ENCODE peak calls at places on chromosomes 1 and 21, in eight cellular contexts. One of them, this sample, is unnamed.

GRCh38 chr1:923991-924618 is 382 bp downstream of the SAMD11 start:
- DNase-seq in lower lobe of right lung: no peak
- DNase-seq in foreskin fibroblast: no peak
- DNase-seq in IMR-90: no peak
- DNase-seq in psoas muscle: no peak
- DNase-seq in GM12864: no peak
- DNase-seq in uterus: no peak
- DNase-seq in brain microvascular endothelial cell: no peak
- DNase-seq in this sample: no peak

GRCh38 chr1:242425232-242425631 is 99.3 kb downstream of the PLD5 start:
- DNase-seq in IMR-90: no peak
- DNase-seq in foreskin fibroblast: no peak
- DNase-seq in brain microvascular endothelial cell: peak; percentile 4
- DNase-seq in GM12864: no peak
- DNase-seq in psoas muscle: no peak
- DNase-seq in uterus: no peak
- DNase-seq in lower lobe of right lung: no peak
- DNase-seq in this sample: peak; percentile 39

GRCh38 chr1:50420283-50420682 is 3.0 kb downstream of the DMRTA2 start:
- DNase-seq in brain microvascular endothelial cell: no peak
- DNase-seq in lower lobe of right lung: no peak
- DNase-seq in GM12864: no peak
- DNase-seq in IMR-90: no peak
- DNase-seq in uterus: no peak
- DNase-seq in foreskin fibroblast: no peak
- DNase-seq in psoas muscle: no peak
- DNase-seq in this sample: no peak

GRCh38 chr21:35484032-35484431 is 434.9 kb upstream of the RUNX1 start:
- DNase-seq in foreskin fibroblast: no peak
- DNase-seq in psoas muscle: no peak
- DNase-seq in GM12864: no peak
- DNase-seq in uterus: no peak
- DNase-seq in brain microvascular endothelial cell: no peak
- DNase-seq in lower lobe of right lung: no peak
- DNase-seq in IMR-90: no peak
- DNase-seq in this sample: no peak

GRCh38 chr1:173628888-173629287 is 6.2 kb upstream of the TEX50 start:
- DNase-seq in brain microvascular endothelial cell: no peak
- DNase-seq in foreskin fibroblast: no peak
- DNase-seq in GM12864: no peak
- DNase-seq in lower lobe of right lung: no peak
- DNase-seq in psoas muscle: no peak
- DNase-seq in uterus: no peak
- DNase-seq in IMR-90: no peak
- DNase-seq in this sample: peak; percentile 38

GRCh38 chr1:185608166-185608565 is 126.0 kb upstream of the HMCN1 start:
- DNase-seq in lower lobe of right lung: no peak
- DNase-seq in foreskin fibroblast: no peak
- DNase-seq in psoas muscle: no peak
- DNase-seq in brain microvascular endothelial cell: peak; percentile 33
- DNase-seq in GM12864: no peak
- DNase-seq in uterus: no peak
- DNase-seq in IMR-90: no peak
- DNase-seq in this sample: no peak

GRCh38 chr1:211910136-211910884 is 79.7 kb upstream of the LPGAT1 start:
- DNase-seq in foreskin fibroblast: no peak
- DNase-seq in lower lobe of right lung: no peak
- DNase-seq in uterus: no peak
- DNase-seq in psoas muscle: no peak
- DNase-seq in IMR-90: no peak
- DNase-seq in GM12864: no peak
- DNase-seq in brain microvascular endothelial cell: no peak
- DNase-seq in this sample: no peak

GRCh38 chr1:245715291-245715701 is 560.5 kb downstream of the KIF26B start:
- DNase-seq in IMR-90: peak; percentile 29
- DNase-seq in psoas muscle: no peak
- DNase-seq in GM12864: no peak
- DNase-seq in lower lobe of right lung: no peak
- DNase-seq in foreskin fibroblast: no peak
- DNase-seq in uterus: no peak
- DNase-seq in brain microvascular endothelial cell: no peak
- DNase-seq in this sample: no peak

GRCh38 chr1:100323428-100324106 is 28.7 kb upstream of the CDC14A start:
- DNase-seq in psoas muscle: peak; percentile 76
- DNase-seq in brain microvascular endothelial cell: no peak
- DNase-seq in lower lobe of right lung: no peak
- DNase-seq in uterus: no peak
- DNase-seq in GM12864: no peak
- DNase-seq in IMR-90: no peak
- DNase-seq in foreskin fibroblast: no peak
- DNase-seq in this sample: no peak

GRCh38 chr1:55010887-55011217 is 12.1 kb downstream of the BSND start:
- DNase-seq in lower lobe of right lung: no peak
- DNase-seq in brain microvascular endothelial cell: no peak
- DNase-seq in IMR-90: no peak
- DNase-seq in psoas muscle: no peak
- DNase-seq in uterus: no peak
- DNase-seq in foreskin fibroblast: no peak
- DNase-seq in GM12864: no peak
- DNase-seq in this sample: no peak

GRCh38 chr1:24558902-24559791 is 3.3 kb downstream of the NCMAP start:
- DNase-seq in brain microvascular endothelial cell: peak; percentile 82
- DNase-seq in foreskin fibroblast: peak; percentile 68
- DNase-seq in uterus: no peak
- DNase-seq in psoas muscle: peak; percentile 75
- DNase-seq in GM12864: no peak
- DNase-seq in IMR-90: peak; percentile 82
- DNase-seq in lower lobe of right lung: peak; percentile 84
- DNase-seq in this sample: peak; percentile 27

GRCh38 chr1:113243529-113243928 is 146.8 kb upstream of the MAGI3 start:
- DNase-seq in GM12864: no peak
- DNase-seq in brain microvascular endothelial cell: no peak
- DNase-seq in uterus: no peak
- DNase-seq in psoas muscle: no peak
- DNase-seq in lower lobe of right lung: no peak
- DNase-seq in IMR-90: no peak
- DNase-seq in foreskin fibroblast: no peak
- DNase-seq in this sample: no peak

DNA sequence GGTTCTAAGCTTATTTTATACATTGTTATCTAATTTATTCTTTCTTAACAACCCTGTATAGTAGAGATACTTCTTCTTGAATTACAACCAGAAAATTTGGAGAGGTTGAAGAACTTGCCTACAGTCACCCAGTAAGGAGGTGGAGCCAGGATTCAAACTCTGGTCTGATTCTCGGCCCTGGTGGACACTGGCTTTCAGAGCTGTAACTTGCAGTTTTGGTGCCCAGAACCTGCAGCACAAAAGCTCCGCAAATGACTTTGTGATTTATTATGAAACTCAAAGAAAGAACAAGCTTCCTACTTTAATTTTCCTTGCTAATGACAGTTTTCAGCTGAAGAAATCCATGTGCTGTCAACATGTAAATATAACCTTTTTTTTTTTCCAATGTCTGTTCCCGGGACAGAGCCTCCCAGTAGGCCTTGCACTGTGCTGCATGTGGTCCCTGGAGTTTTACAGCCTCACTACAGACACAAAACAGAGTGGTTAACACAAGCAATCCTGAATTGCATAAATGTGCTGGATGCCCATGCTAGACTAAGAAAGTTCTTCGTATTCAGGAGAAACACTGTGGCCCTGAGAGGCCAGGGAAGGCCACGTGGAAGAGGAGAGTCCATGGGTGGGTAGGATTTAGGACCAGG is 62.2 kb upstream of the ANGPTL1 start:
- DNase-seq in uterus: peak; percentile 57
- DNase-seq in foreskin fibroblast: no peak
- DNase-seq in brain microvascular endothelial cell: no peak
- DNase-seq in psoas muscle: no peak
- DNase-seq in GM12864: no peak
- DNase-seq in IMR-90: no peak
- DNase-seq in lower lobe of right lung: no peak
- DNase-seq in this sample: no peak
- H3K4me3 ChIP-seq in uterus: no peak overlapping the region
- H3K4me3 ChIP-seq in foreskin fibroblast: no peak overlapping the region
- H3K4me3 ChIP-seq in brain microvascular endothelial cell: no peak overlapping the region
- H3K4me3 ChIP-seq in psoas muscle: no peak overlapping the region
- H3K4me3 ChIP-seq in GM12864: no peak overlapping the region
- H3K4me3 ChIP-seq in IMR-90: no peak overlapping the region
- H3K4me3 ChIP-seq in lower lobe of right lung: no peak overlapping the region
- H3K4me3 ChIP-seq in this sample: no peak overlapping the region

DNA sequence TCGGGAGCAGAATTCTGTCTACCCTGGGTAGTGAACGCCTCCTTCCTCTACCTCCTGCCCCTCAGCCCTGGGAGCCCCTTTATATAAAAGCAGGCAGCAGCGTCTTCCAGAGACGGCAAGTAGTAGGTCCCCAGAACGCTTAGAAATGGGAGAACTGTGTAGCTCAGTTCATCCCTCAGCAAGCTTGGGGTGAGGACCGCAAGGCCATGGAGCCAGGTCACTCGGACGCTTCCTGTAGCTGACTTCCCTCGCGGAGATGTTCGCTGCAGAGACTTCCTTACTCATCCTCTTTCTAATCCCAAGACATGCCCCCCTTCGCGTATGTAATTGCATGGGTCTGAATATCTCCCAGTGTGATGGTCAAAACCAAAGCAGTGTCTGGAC is 141.4 kb upstream of the COA6 start:
- DNase-seq in brain microvascular endothelial cell: no peak
- DNase-seq in lower lobe of right lung: no peak
- DNase-seq in GM12864: no peak
- DNase-seq in IMR-90: no peak
- DNase-seq in foreskin fibroblast: no peak
- DNase-seq in uterus: no peak
- DNase-seq in psoas muscle: no peak
- DNase-seq in this sample: no peak
- TF ChIP-seq CTCF in brain microvascular endothelial cell: no peak
- TF ChIP-seq CTCF in lower lobe of right lung: no peak
- TF ChIP-seq CTCF in GM12864: no peak
- TF ChIP-seq CTCF in IMR-90: no peak
- TF ChIP-seq CTCF in foreskin fibroblast: no peak
- TF ChIP-seq CTCF in uterus: no peak
- TF ChIP-seq CTCF in psoas muscle: no peak
- TF ChIP-seq CTCF in this sample: no peak

GRCh38 chr1:89285715-89286380 is 13.2 kb upstream of the GBP5 start:
- DNase-seq in GM12864: no peak
- DNase-seq in psoas muscle: no peak
- DNase-seq in brain microvascular endothelial cell: no peak
- DNase-seq in foreskin fibroblast: no peak
- DNase-seq in lower lobe of right lung: no peak
- DNase-seq in uterus: no peak
- DNase-seq in IMR-90: no peak
- DNase-seq in this sample: no peak

GRCh38 chr1:89287182-89288050 is 14.8 kb upstream of the GBP5 start:
- DNase-seq in psoas muscle: no peak
- DNase-seq in IMR-90: no peak
- DNase-seq in foreskin fibroblast: no peak
- DNase-seq in brain microvascular endothelial cell: no peak
- DNase-seq in uterus: no peak
- DNase-seq in lower lobe of right lung: no peak
- DNase-seq in GM12864: no peak
- DNase-seq in this sample: no peak

GRCh38 chr1:89288051-89288340 is 15.3 kb upstream of the GBP5 start:
- DNase-seq in IMR-90: no peak
- DNase-seq in uterus: no peak
- DNase-seq in GM12864: no peak
- DNase-seq in foreskin fibroblast: no peak
- DNase-seq in psoas muscle: no peak
- DNase-seq in lower lobe of right lung: no peak
- DNase-seq in brain microvascular endothelial cell: no peak
- DNase-seq in this sample: no peak

GRCh38 chr1:89291276-89291675 is 18.6 kb upstream of the GBP5 start:
- DNase-seq in foreskin fibroblast: no peak
- DNase-seq in lower lobe of right lung: no peak
- DNase-seq in psoas muscle: no peak
- DNase-seq in GM12864: no peak
- DNase-seq in IMR-90: no peak
- DNase-seq in brain microvascular endothelial cell: no peak
- DNase-seq in uterus: no peak
- DNase-seq in this sample: no peak

GRCh38 chr1:89286549-89287181 is 14.0 kb upstream of the GBP5 start:
- DNase-seq in IMR-90: no peak
- DNase-seq in brain microvascular endothelial cell: no peak
- DNase-seq in psoas muscle: no peak
- DNase-seq in foreskin fibroblast: no peak
- DNase-seq in GM12864: peak; percentile 29
- DNase-seq in lower lobe of right lung: no peak
- DNase-seq in uterus: no peak
- DNase-seq in this sample: no peak
- H3K4me3 ChIP-seq in IMR-90: no peak overlapping the region
- H3K4me3 ChIP-seq in brain microvascular endothelial cell: no peak overlapping the region
- H3K4me3 ChIP-seq in psoas muscle: peak overlapping the region; percentile 39
- H3K4me3 ChIP-seq in foreskin fibroblast: no peak overlapping the region
- H3K4me3 ChIP-seq in GM12864: no peak overlapping the region
- H3K4me3 ChIP-seq in lower lobe of right lung: peak overlapping the region; percentile 19
- H3K4me3 ChIP-seq in uterus: no peak overlapping the region
- H3K4me3 ChIP-seq in this sample: no peak overlapping the region

GRCh38 chr1:214472362-214472761 is 79.0 kb downstream of the PTPN14 start:
- DNase-seq in foreskin fibroblast: no peak
- DNase-seq in IMR-90: no peak
- DNase-seq in psoas muscle: no peak
- DNase-seq in GM12864: no peak
- DNase-seq in brain microvascular endothelial cell: no peak
- DNase-seq in uterus: no peak
- DNase-seq in lower lobe of right lung: no peak
- DNase-seq in this sample: peak; percentile 74

GRCh38 chr1:214469290-214469689 is 82.1 kb downstream of the PTPN14 start:
- DNase-seq in lower lobe of right lung: no peak
- DNase-seq in IMR-90: no peak
- DNase-seq in brain microvascular endothelial cell: no peak
- DNase-seq in psoas muscle: no peak
- DNase-seq in GM12864: no peak
- DNase-seq in uterus: no peak
- DNase-seq in foreskin fibroblast: no peak
- DNase-seq in this sample: no peak

GRCh38 chr1:214470132-214470531 is 81.3 kb downstream of the PTPN14 start:
- DNase-seq in lower lobe of right lung: no peak
- DNase-seq in brain microvascular endothelial cell: no peak
- DNase-seq in uterus: no peak
- DNase-seq in IMR-90: no peak
- DNase-seq in psoas muscle: no peak
- DNase-seq in foreskin fibroblast: no peak
- DNase-seq in GM12864: no peak
- DNase-seq in this sample: no peak

GRCh38 chr1:214473392-214473791 is 78.0 kb downstream of the PTPN14 start:
- DNase-seq in GM12864: no peak
- DNase-seq in psoas muscle: no peak
- DNase-seq in foreskin fibroblast: peak; percentile 34
- DNase-seq in lower lobe of right lung: no peak
- DNase-seq in brain microvascular endothelial cell: no peak
- DNase-seq in uterus: no peak
- DNase-seq in IMR-90: peak; percentile 76
- DNase-seq in this sample: peak; percentile 81

DNA sequence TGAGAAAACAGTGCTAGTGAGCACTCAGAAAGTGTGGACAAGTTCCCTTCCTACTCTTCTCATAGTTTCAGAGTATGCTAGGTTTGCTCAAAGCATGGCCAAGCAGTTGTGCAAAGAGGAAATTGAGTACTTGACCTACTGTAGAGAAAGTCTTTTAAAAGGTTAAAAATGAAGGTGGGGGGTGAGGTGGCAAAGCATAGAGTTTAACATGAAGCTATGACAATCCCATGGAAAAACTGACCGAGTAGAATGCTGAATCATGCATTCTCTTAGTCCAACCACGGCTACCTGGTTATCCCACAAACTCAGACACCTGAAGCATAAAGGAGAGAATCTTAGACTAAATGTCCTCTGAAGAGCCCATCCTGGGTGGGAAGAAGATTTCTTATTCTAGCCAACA is 79.9 kb downstream of the PTPN14 start:
- DNase-seq in psoas muscle: no peak
- DNase-seq in brain microvascular endothelial cell: no peak
- DNase-seq in IMR-90: no peak
- DNase-seq in lower lobe of right lung: no peak
- DNase-seq in GM12864: no peak
- DNase-seq in foreskin fibroblast: no peak
- DNase-seq in uterus: no peak
- DNase-seq in this sample: no peak
- TF ChIP-seq CTCF in psoas muscle: no peak
- TF ChIP-seq CTCF in brain microvascular endothelial cell: no peak
- TF ChIP-seq CTCF in IMR-90: no peak
- TF ChIP-seq CTCF in lower lobe of right lung: no peak
- TF ChIP-seq CTCF in GM12864: no peak
- TF ChIP-seq CTCF in foreskin fibroblast: no peak
- TF ChIP-seq CTCF in uterus: no peak
- TF ChIP-seq CTCF in this sample: no peak

This sample was measured in bronchial epithelial cell.